ENCODE peak calls at places on chromosome 4, in seven cellular contexts. U is activated CD4-positive, CD25-positive, alpha-beta regulatory T cell treated with anti-CD3 and anti-CD28 coated beads, Interleukin-2, amount 50 U/mL, for 72 hours; C is T-helper 2 cell; Q is cardiac muscle cell; Z is activated CD8-positive, alpha-beta T cell treated with anti-CD3 and anti-CD28 coated beads for 36 hours; W is NCI-H460; J is activated CD8-positive, alpha-beta memory T cell treated with anti-CD3 and anti-CD28 coated beads for 4 hours. R is an unnamed sample.

GRCh38 chr4:161595230-161595771 is 568.5 kb downstream of the FSTL5 start:
- DNase-seq in Q (no peak), U (no peak), W (no peak), C (no peak), J (no peak), Z (no peak), R (no peak)

GRCh38 chr4:7167706-7168105 is 24.6 kb upstream of the SORCS2 start:
- DNase-seq in U (no peak), Z (no peak), W (no peak), J (no peak), C (no peak), Q (no peak), R (peak; percentile 29)

GRCh38 chr4:141768954-141769353 is 132.6 kb downstream of the IL15 start:
- DNase-seq in U (no peak), W (no peak), C (no peak), Q (no peak), Z (no peak), J (no peak), R (no peak)

GRCh38 chr4:116427666-116428065 is 657.7 kb downstream of the TRAM1L1 start:
- DNase-seq in Q (no peak), W (no peak), U (no peak), Z (no peak), J (no peak), C (no peak), R (no peak)

GRCh38 chr4:67014592-67014991 is 530.7 kb downstream of the CENPC start:
- DNase-seq in Z (no peak), Q (no peak), U (no peak), J (no peak), C (no peak), W (no peak), R (no peak)

GRCh38 chr4:13701937-13702446 is 74.5 kb upstream of the BOD1L1 start:
- DNase-seq in J (no peak), U (no peak), Q (no peak), C (no peak), W (peak; percentile 43), Z (no peak), R (peak; percentile 92)

GRCh38 chr4:106583108-106583507 is 214.5 kb upstream of the GIMD1 start:
- DNase-seq in W (no peak), C (no peak), Q (no peak), J (no peak), U (no peak), Z (no peak), R (no peak)

GRCh38 chr4:10808591-10808990 is 124.0 kb upstream of the CLNK start:
- DNase-seq in J (no peak), W (no peak), Q (no peak), U (no peak), C (no peak), Z (no peak), R (no peak)

GRCh38 chr4:124173892-124174291 is 538.6 kb downstream of the ANKRD50 start:
- DNase-seq in Q (no peak), W (no peak), J (no peak), U (no peak), C (no peak), Z (no peak), R (no peak)

GRCh38 chr4:48205092-48205491 is 64.5 kb downstream of the TEC start:
- DNase-seq in J (no peak), Q (peak; percentile 34), W (no peak), U (no peak), Z (no peak), C (no peak), R (no peak)

GRCh38 chr4:139814285-139815015 is 148.8 kb downstream of the MGST2 start:
- DNase-seq in J (no peak), W (no peak), Z (no peak), C (no peak), U (no peak), Q (peak; percentile 41), R (peak; percentile 57)

GRCh38 chr4:186790630-186791029 is 67.0 kb upstream of the FAT1 start:
- DNase-seq in J (no peak), Q (no peak), C (no peak), U (no peak), W (no peak), Z (no peak), R (no peak)

GRCh38 chr4:907691-908437 is 24.3 kb downstream of the GAK start:
- DNase-seq in Z (no peak), C (no peak), U (no peak), Q (no peak), W (no peak), J (no peak), R (no peak)

GRCh38 chr4:41050116-41050515 is 164.2 kb downstream of the APBB2 start:
- DNase-seq in W (no peak), Q (no peak), U (no peak), J (no peak), Z (no peak), C (no peak), R (no peak)

GRCh38 chr4:113998531-113998930 is 19.1 kb upstream of the ARSJ start:
- DNase-seq in W (no peak), Q (no peak), C (no peak), J (no peak), U (no peak), Z (no peak), R (no peak)